ENCODE peak calls at places on chromosome 7, in ten cellular contexts. P, W, O, S, F, H, Y, U, R and L are unnamed samples.
A peak's percentile ranks its signal among the peaks of the same experiment; 100 is the strongest.

GRCh38 chr7:27159278-27160146 is 3.0 kb upstream of the HOXA7 start:
- DNase-seq in P (no peak), W (no peak), O (no peak), S (no peak), F (no peak), H (no peak), Y (peak; percentile 79), U (no peak), R (no peak), L (no peak)

GRCh38 chr7:76048668-76048988 is 722 bp downstream of the MDH2 start:
- DNase-seq in P (no peak), W (no peak), O (peak; percentile 56), S (no peak), F (peak; percentile 22), H (no peak), Y (no peak), U (peak; percentile 75), R (no peak), L (no peak)

GRCh38 chr7:954330-955238 is at the start of gene ADAP1:
- DNase-seq in P (peak; percentile 62), W (no peak), O (peak; percentile 51), S (peak; percentile 66), F (peak; percentile 66), H (no peak), Y (peak; percentile 81), U (no peak), R (peak; percentile 68), L (no peak)

GRCh38 chr7:45968856-45969536 is 47.9 kb upstream of the IGFBP3 start:
- DNase-seq in P (no peak), W (no peak), O (no peak), S (no peak), F (no peak), H (no peak), Y (no peak), U (no peak), R (no peak), L (no peak)

GRCh38 chr7:116213361-116214155 is 3.2 kb downstream of the TES start:
- DNase-seq in P (no peak), W (no peak), O (no peak), S (peak; percentile 31), F (no peak), H (no peak), Y (no peak), U (no peak), R (no peak), L (no peak)

GRCh38 chr7:76225379-76225778 is 23.7 kb downstream of the SRRM3 start:
- DNase-seq in P (peak; percentile 17), W (peak; percentile 66), O (peak; percentile 23), S (no peak), F (peak; percentile 34), H (no peak), Y (no peak), U (peak; percentile 76), R (no peak), L (no peak)

GRCh38 chr7:97096037-97096436 is 21.5 kb upstream of the SDHAF3 start:
- DNase-seq in P (no peak), W (no peak), O (no peak), S (no peak), F (no peak), H (no peak), Y (no peak), U (no peak), R (no peak), L (no peak)

GRCh38 chr7:39720586-39720985 is 97.2 kb downstream of the RALA start:
- DNase-seq in P (no peak), W (no peak), O (no peak), S (no peak), F (no peak), H (no peak), Y (no peak), U (no peak), R (no peak), L (no peak)

GRCh38 chr7:52620849-52621248 is 414.6 kb upstream of the POM121L12 start:
- DNase-seq in P (no peak), W (no peak), O (no peak), S (no peak), F (no peak), H (no peak), Y (no peak), U (no peak), R (no peak), L (no peak)

GRCh38 chr7:16402940-16403339 is 18.4 kb downstream of the CRPPA start:
- DNase-seq in P (no peak), W (no peak), O (no peak), S (no peak), F (no peak), H (no peak), Y (no peak), U (no peak), R (no peak), L (no peak)

GRCh38 chr7:102466097-102466496 is 1.3 kb downstream of the LRWD1 start:
- DNase-seq in P (no peak), W (no peak), O (no peak), S (no peak), F (no peak), H (no peak), Y (no peak), U (no peak), R (peak; percentile 14), L (no peak)

GRCh38 chr7:13990319-13990983 is 985 bp upstream of the ETV1 start:
- DNase-seq in P (no peak), W (peak; percentile 66), O (peak; percentile 42), S (peak; percentile 61), F (no peak), H (peak; percentile 72), Y (peak; percentile 75), U (peak; percentile 45), R (peak; percentile 62), L (peak; percentile 75)

GRCh38 chr7:22934473-22935065 is 79.4 kb downstream of the HYCC1 start:
- DNase-seq in P (no peak), W (no peak), O (no peak), S (no peak), F (no peak), H (no peak), Y (no peak), U (no peak), R (no peak), L (no peak)

GRCh38 chr7:55104123-55104522 is 85.3 kb downstream of the EGFR start:
- DNase-seq in P (no peak), W (no peak), O (no peak), S (no peak), F (no peak), H (no peak), Y (no peak), U (no peak), R (no peak), L (no peak)

GRCh38 chr7:55105952-55106351 is 87.1 kb downstream of the EGFR start:
- DNase-seq in P (no peak), W (no peak), O (no peak), S (no peak), F (no peak), H (no peak), Y (no peak), U (no peak), R (no peak), L (no peak)

GRCh38 chr7:55107946-55108345 is 89.1 kb downstream of the EGFR start:
- DNase-seq in P (no peak), W (no peak), O (no peak), S (no peak), F (no peak), H (no peak), Y (no peak), U (no peak), R (no peak), L (no peak)

GRCh38 chr7:55101359-55101758 is 82.5 kb downstream of the EGFR start:
- DNase-seq in P (no peak), W (no peak), O (no peak), S (no peak), F (no peak), H (no peak), Y (no peak), U (no peak), R (no peak), L (no peak)

GRCh38 chr7:55104707-55105433 is 86.1 kb downstream of the EGFR start:
- DNase-seq in P (no peak), W (no peak), O (no peak), S (no peak), F (no peak), H (no peak), Y (no peak), U (no peak), R (no peak), L (no peak)
- H3K4me1 ChIP-seq in P (no peaks in the 10 kb centered on the region), W (peaks cover 10% of the 10 kb centered on the region), O (peaks cover 56% of the 10 kb centered on the region), S (no peaks in the 10 kb centered on the region), F (no peaks in the 10 kb centered on the region), H (peaks cover 3% of the 10 kb centered on the region), Y (peaks cover 2% of the 10 kb centered on the region), U (peaks cover 16% of the 10 kb centered on the region), R (peaks cover 6% of the 10 kb centered on the region), L (no peaks in the 10 kb centered on the region)

GRCh38 chr7:158582089-158582456 is 5.5 kb downstream of the PTPRN2 start:
- DNase-seq in P (no peak), W (no peak), O (no peak), S (no peak), F (no peak), H (no peak), Y (no peak), U (no peak), R (no peak), L (no peak)
- H3K9me3 ChIP-seq in P (peaks cover 6% of the 10 kb centered on the region), W (peaks cover 9% of the 10 kb centered on the region), O (peaks cover 8% of the 10 kb centered on the region), S (no peaks in the 10 kb centered on the region), F (peaks cover 8% of the 10 kb centered on the region), H (peaks cover 18% of the 10 kb centered on the region), Y (peaks cover 8% of the 10 kb centered on the region), U (peaks cover 4% of the 10 kb centered on the region), R (peaks cover 11% of the 10 kb centered on the region), L (peaks cover 7% of the 10 kb centered on the region)

GRCh38 chr7:128831178-128831993 is 1.2 kb downstream of the FLNC start:
- DNase-seq in P (no peak), W (peak; percentile 72), O (peak; percentile 46), S (peak; percentile 83), F (no peak), H (no peak), Y (peak; percentile 70), U (no peak), R (peak; percentile 76), L (no peak)

GRCh38 chr7:128833939-128834310 is 3.7 kb downstream of the FLNC start:
- DNase-seq in P (no peak), W (no peak), O (no peak), S (no peak), F (no peak), H (no peak), Y (no peak), U (no peak), R (peak; percentile 17), L (no peak)

GRCh38 chr7:128833148-128833938 is 3.1 kb downstream of the FLNC start:
- DNase-seq in P (no peak), W (no peak), O (peak; percentile 77), S (peak; percentile 82), F (no peak), H (no peak), Y (no peak), U (no peak), R (peak; percentile 83), L (peak; percentile 86)

GRCh38 chr7:128832880-128833147 is 2.6 kb downstream of the FLNC start:
- DNase-seq in P (no peak), W (no peak), O (no peak), S (no peak), F (no peak), H (no peak), Y (no peak), U (no peak), R (no peak), L (no peak)

GRCh38 chr7:128831994-128832879 is 2.0 kb downstream of the FLNC start:
- DNase-seq in P (no peak), W (peak; percentile 75), O (peak; percentile 62), S (peak; percentile 86), F (no peak), H (no peak), Y (no peak), U (no peak), R (peak; percentile 66), L (no peak)
- H3K27ac ChIP-seq in P (peak overlapping the region; percentile 74), W (peak overlapping the region; percentile 90), O (peak overlapping the region; percentile 100), S (peak overlapping the region; percentile 96), F (no peak overlapping the region), H (no peak overlapping the region), Y (no peak overlapping the region), U (no peak overlapping the region), R (peak overlapping the region; percentile 77), L (peak overlapping the region; percentile 93)

GRCh38 chr7:28588606-28589005 is 176.3 kb downstream of the CREB5 start:
- DNase-seq in P (no peak), W (no peak), O (no peak), S (no peak), F (no peak), H (no peak), Y (no peak), U (no peak), R (no peak), L (no peak)
- H3K4me1 ChIP-seq in P (no peaks in the 10 kb centered on the region), W (peaks cover 2% of the 10 kb centered on the region), O (no peaks in the 10 kb centered on the region), S (no peaks in the 10 kb centered on the region), F (peaks cover 21% of the 10 kb centered on the region), H (no peaks in the 10 kb centered on the region), Y (no peaks in the 10 kb centered on the region), U (peaks cover 33% of the 10 kb centered on the region), R (peaks cover 5% of the 10 kb centered on the region), L (no peaks in the 10 kb centered on the region)